ENCODE peak calls at places on chromosomes 5 and 9, in nine cellular contexts. W is neural progenitor cell, Q is neuronal stem cell, U is adrenal gland, R is A549, T is sigmoid colon, J is psoas muscle, N is kidney, Z is fibroblast of lung. A is an unnamed sample. For H3K4me1, the result is how much of the 10 kb centered on the place peaks cover.

GRCh38 chr5:156325671-156326070 is 1.3 kb upstream of the SGCD start:
- DNase-seq in W (no peak), Q (no peak), U (no peak), R (no peak), T (no peak), J (no peak), N (no peak), Z (no peak), A (no peak)

GRCh38 chr9:133574791-133575672 is 34.2 kb downstream of the FAM163B start:
- DNase-seq in W (no peak), Q (no peak), U (no peak), R (no peak), T (no peak), J (no peak), N (no peak), Z (no peak), A (no peak)

GRCh38 chr9:14993891-14994554 is 83.8 kb upstream of the FREM1 start:
- DNase-seq in W (no peak), Q (no peak), U (no peak), R (no peak), T (no peak), J (no peak), N (no peak), Z (no peak), A (no peak)

GRCh38 chr9:31445357-31445756 is 939.1 kb upstream of the ACO1 start:
- DNase-seq in W (no peak), Q (no peak), U (no peak), R (no peak), T (no peak), J (no peak), N (no peak), Z (no peak), A (no peak)

GRCh38 chr5:74412064-74412463 is 228.5 kb downstream of the ENC1 start:
- DNase-seq in W (peak), Q (peak), U (no peak), R (no peak), T (no peak), J (no peak), N (no peak), Z (no peak), A (no peak)

GRCh38 chr5:135087950-135088349 is 53.9 kb upstream of the PITX1 start:
- DNase-seq in W (no peak), Q (no peak), U (no peak), R (no peak), T (no peak), J (no peak), N (no peak), Z (no peak), A (no peak)

GRCh38 chr5:59335544-59335943 is 558.0 kb downstream of the PDE4D start:
- DNase-seq in W (no peak), Q (no peak), U (no peak), R (no peak), T (no peak), J (no peak), N (no peak), Z (no peak), A (no peak)

GRCh38 chr5:158236511-158237335 is 377.8 kb upstream of the CLINT1 start:
- DNase-seq in W (no peak), Q (no peak), U (no peak), R (no peak), T (no peak), J (no peak), N (no peak), Z (peak), A (no peak)

GRCh38 chr9:31153250-31153840 is 1231.1 kb upstream of the ACO1 start:
- DNase-seq in W (no peak), Q (no peak), U (no peak), R (no peak), T (no peak), J (no peak), N (no peak), Z (peak), A (no peak)

GRCh38 chr5:54881286-54882005 is 103.9 kb downstream of the ESM1 start:
- DNase-seq in W (no peak), Q (no peak), U (no peak), R (no peak), T (no peak), J (no peak), N (no peak), Z (peak), A (no peak)

GRCh38 chr5:95022967-95023695 is 261.8 kb downstream of the MCTP1 start:
- DNase-seq in W (no peak), Q (no peak), U (no peak), R (no peak), T (no peak), J (no peak), N (no peak), Z (peak), A (peak)

GRCh38 chr5:74632947-74633356 is 7.6 kb downstream of the ENC1 start:
- DNase-seq in W (no peak), Q (no peak), U (no peak), R (no peak), T (no peak), J (no peak), N (no peak), Z (peak), A (no peak)

GRCh38 chr9:137758067-137758466 is 119.5 kb upstream of the CACNA1B start:
- DNase-seq in W (no peak), Q (no peak), U (peak), R (no peak), T (peak), J (no peak), N (peak), Z (no peak), A (no peak)

GRCh38 chr9:16221350-16221749 is 649.1 kb downstream of the BNC2 start:
- DNase-seq in W (no peak), Q (no peak), U (no peak), R (no peak), T (peak), J (no peak), N (peak), Z (no peak), A (no peak)

GRCh38 chr9:78437721-78438610 is 141.0 kb downstream of the PSAT1 start:
- DNase-seq in W (peak), Q (peak), U (no peak), R (no peak), T (no peak), J (no peak), N (no peak), Z (no peak), A (no peak)

GRCh38 chr9:112751059-112751795 is 667 bp downstream of the SNX30 start:
- DNase-seq in W (peak), Q (peak), U (peak), R (peak), T (peak), J (peak), N (peak), Z (peak), A (peak)

GRCh38 chr5:142888469-142889085 is 118.4 kb downstream of the ARHGAP26 start:
- DNase-seq in W (peak), Q (peak), U (no peak), R (peak), T (no peak), J (no peak), N (no peak), Z (peak), A (no peak)

GRCh38 chr5:158297002-158297527 is 438.1 kb upstream of the CLINT1 start:
- DNase-seq in W (no peak), Q (no peak), U (no peak), R (no peak), T (no peak), J (no peak), N (no peak), Z (no peak), A (no peak)

GRCh38 chr5:93887678-93888077 is 146.3 kb upstream of the POU5F2 start:
- DNase-seq in W (no peak), Q (no peak), U (no peak), R (no peak), T (no peak), J (no peak), N (no peak), Z (no peak), A (no peak)

GRCh38 chr5:77016962-77017361 is 13.2 kb upstream of the AGGF1 start:
- DNase-seq in W (no peak), Q (no peak), U (no peak), R (no peak), T (no peak), J (no peak), N (no peak), Z (no peak), A (no peak)

GRCh38 chr5:85647349-85648127 is 970.2 kb upstream of the COX7C start:
- DNase-seq in W (no peak), Q (no peak), U (no peak), R (no peak), T (no peak), J (peak), N (no peak), Z (no peak), A (no peak)

GRCh38 chr5:157761690-157762611 is 18.4 kb downstream of the LSM11 start:
- DNase-seq in W (peak), Q (peak), U (peak), R (peak), T (no peak), J (no peak), N (no peak), Z (peak), A (no peak)

GRCh38 chr9:128841704-128842492 is 12.3 kb upstream of the SPOUT1 start:
- DNase-seq in W (no peak), Q (no peak), U (no peak), R (no peak), T (no peak), J (peak), N (peak), Z (no peak), A (peak)

DNA sequence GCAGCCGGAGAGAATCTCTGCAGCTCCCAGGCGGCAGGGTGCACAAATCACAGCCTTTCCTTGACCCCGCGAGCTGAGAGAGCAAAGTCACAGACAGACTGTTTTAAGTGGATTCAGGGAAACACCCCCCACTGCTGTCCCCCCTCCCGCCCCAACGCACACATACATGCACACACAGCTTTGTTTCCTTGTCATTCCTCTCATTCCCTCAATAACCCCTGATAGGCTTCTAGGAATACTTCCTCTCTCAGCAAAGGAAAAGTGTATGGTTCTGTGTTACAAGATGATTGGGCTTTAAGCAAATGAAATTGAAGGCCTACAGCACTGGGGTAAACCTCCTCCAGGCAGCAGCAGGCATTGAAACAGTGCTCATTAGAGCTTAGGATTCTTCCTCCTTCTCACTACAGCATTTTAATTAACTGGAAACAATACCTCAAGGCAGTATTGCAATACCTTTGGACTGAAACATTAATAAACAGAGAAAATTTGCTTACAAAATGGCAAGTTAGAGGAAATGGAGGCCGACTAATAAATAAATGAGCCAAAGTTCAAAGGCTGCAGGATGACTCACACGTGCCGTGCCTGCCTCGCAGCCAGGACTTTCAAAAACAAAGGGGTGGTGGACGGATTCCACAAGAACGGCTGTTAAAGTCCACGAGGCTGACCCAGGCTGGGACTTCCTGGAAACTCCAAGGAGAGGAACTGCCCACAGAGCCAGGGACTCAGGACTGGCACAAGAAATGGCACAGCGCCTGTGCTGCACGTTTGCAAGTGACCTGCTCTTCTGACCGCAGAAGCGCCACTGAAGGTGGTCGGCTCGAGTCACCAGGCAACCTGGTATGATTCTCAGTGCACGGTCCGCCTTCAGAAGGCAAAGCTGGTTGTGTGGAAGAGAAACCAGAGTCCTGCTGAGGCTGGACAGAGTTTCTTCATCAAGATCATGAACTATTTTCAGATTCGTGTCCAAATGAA is 236.2 kb downstream of the SYK start:
- DNase-seq in W (no peak), Q (no peak), U (peak), R (peak), T (peak), J (peak), N (peak), Z (peak), A (peak)
- H3K27ac ChIP-seq in W (no peak), Q (no peak), U (no peak), R (peak), T (peak), J (no peak), N (peak), Z (peak), A (peak)

GRCh38 chr5:132391870-132392269 is 22.4 kb downstream of the SLC22A5 start:
- DNase-seq in W (no peak), Q (no peak), U (no peak), R (no peak), T (no peak), J (no peak), N (no peak), Z (no peak), A (no peak)
- H3K4me3 ChIP-seq in W (no peak), Q (no peak), U (no peak), R (no peak), T (no peak), J (no peak), N (no peak), Z (no peak), A (no peak)

DNA sequence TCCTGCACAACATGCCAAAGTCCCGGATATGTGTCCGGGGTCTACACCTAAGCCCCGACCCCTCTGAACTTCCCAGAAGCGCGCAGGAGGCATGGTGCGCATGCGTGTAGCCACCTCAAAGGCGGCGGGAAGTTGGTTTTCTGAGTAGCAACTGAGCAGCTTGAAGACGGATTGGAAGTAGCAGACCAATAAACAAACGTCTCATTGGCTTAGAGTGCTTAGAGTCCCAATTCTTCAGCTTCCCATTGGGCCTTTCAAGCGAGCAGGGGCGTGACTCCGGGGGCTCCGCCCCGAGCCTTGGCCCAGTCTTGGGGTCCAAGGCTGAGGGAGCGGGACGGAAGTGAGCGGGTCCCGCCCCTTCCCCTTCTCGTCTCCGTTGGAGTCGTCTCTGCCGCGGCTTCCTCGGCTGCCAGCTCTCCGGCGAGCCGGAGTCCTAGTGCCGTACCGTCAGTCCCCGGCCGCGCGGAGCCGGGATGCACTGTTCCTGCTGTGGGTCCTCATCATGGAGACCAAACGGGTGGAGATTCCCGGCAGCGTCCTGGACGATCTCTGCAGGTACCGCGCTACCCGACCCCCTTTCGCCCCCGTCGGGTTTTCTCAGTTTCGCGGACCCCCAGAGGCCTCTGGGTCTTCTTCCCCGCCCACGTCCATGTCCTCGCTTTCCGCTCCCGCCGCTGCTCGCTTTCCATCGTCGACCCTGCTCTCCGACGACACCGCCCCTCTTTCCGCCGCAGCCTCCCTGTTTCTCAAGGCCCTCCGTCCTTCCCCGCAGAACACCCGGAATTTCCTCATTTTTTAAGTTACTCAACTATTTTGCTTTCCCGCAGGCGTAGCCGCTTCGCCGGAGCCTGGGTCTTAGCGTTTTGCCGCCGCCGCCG is at the start of gene DCP2:
- DNase-seq in W (peak), Q (peak), U (peak), R (peak), T (peak), J (peak), N (peak), Z (peak), A (peak)
- H3K4me1 ChIP-seq in W (under half), Q (under half), U (under half), R (under half), T (under half), J (under half), N (under half), Z (under half), A (under half)

DNA sequence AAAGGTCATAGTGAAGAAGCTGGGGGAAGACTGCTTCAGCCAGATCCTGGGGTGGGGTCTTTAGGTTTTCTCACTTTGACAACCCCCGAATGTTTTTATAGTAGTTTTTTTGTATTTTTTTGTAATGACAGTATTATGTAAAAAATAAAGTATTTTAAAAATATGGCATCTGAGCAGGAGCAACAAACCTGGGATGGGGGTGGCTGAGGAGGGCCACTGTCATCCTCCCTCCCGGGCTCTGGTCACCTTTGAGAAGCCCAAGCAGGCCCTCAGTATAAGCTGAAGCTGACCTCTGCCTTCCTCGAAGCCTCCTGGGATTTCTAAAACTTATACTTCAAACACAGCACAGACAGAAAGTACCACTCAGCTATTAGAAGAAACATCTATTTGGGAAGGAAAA is 8.7 kb downstream of the DNAJB5 start:
- DNase-seq in W (no peak), Q (no peak), U (peak), R (no peak), T (no peak), J (no peak), N (no peak), Z (no peak), A (no peak)
- H3K27ac ChIP-seq in W (no peak), Q (no peak), U (no peak), R (no peak), T (peak), J (no peak), N (peak), Z (no peak), A (no peak)

DNA sequence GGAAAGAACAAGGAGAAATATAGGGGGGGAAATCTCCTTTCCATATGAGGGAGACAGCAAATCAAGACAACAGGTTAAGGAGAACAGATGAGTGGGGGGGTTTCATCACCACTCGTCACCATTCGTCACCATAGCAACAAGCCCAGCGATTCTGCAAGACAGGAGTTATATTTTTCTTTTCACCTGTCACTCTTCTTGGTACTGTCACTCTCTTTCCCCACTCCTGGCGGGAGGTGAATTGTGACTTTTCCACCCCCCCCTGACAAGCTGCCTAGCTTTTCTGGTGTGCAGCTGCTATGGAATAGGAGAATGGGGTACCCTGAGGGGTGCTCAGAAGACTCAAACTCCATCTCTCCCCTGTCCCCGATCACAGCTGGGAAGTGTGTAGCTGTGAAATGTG is 239.9 kb downstream of the FAM114A2 start:
- DNase-seq in W (no peak), Q (no peak), U (no peak), R (no peak), T (no peak), J (no peak), N (no peak), Z (no peak), A (no peak)
- H3K4me3 ChIP-seq in W (no peak), Q (no peak), U (no peak), R (no peak), T (no peak), J (no peak), N (no peak), Z (no peak), A (no peak)

A was measured in lower lobe of right lung.